ENCODE peak calls at places on chromosomes 6 and 20, in ten cellular contexts. One of them, this sample, is unnamed.
A peak's percentile ranks its signal among the peaks of the same experiment; 100 is the strongest.

GRCh38 chr20:24588047-24588635 is 118.7 kb downstream of the SYNDIG1 start:
- DNase-seq in MM.1S: no peak
- DNase-seq in AG04450: no peak
- DNase-seq in lower lobe of right lung: no peak
- DNase-seq in RWPE1: no peak
- DNase-seq in neural progenitor cell: no peak
- DNase-seq in heart right ventricle: no peak
- DNase-seq in neuronal stem cell: no peak
- DNase-seq in fibroblast of lung: no peak
- DNase-seq in CD8-positive, alpha-beta memory T cell: no peak
- DNase-seq in this sample: no peak

GRCh38 chr6:7917729-7918128 is 7.1 kb upstream of the TXNDC5 start:
- DNase-seq in MM.1S: no peak
- DNase-seq in AG04450: no peak
- DNase-seq in lower lobe of right lung: no peak
- DNase-seq in RWPE1: no peak
- DNase-seq in neural progenitor cell: no peak
- DNase-seq in heart right ventricle: no peak
- DNase-seq in neuronal stem cell: no peak
- DNase-seq in fibroblast of lung: no peak
- DNase-seq in CD8-positive, alpha-beta memory T cell: no peak
- DNase-seq in this sample: no peak

GRCh38 chr6:135830971-135831370 is 20.5 kb upstream of the PDE7B start:
- DNase-seq in MM.1S: no peak
- DNase-seq in AG04450: no peak
- DNase-seq in lower lobe of right lung: no peak
- DNase-seq in RWPE1: no peak
- DNase-seq in neural progenitor cell: no peak
- DNase-seq in heart right ventricle: no peak
- DNase-seq in neuronal stem cell: no peak
- DNase-seq in fibroblast of lung: peak; percentile 86
- DNase-seq in CD8-positive, alpha-beta memory T cell: no peak
- DNase-seq in this sample: no peak

GRCh38 chr6:104958720-104959452 is 2.0 kb downstream of the LIN28B start:
- DNase-seq in MM.1S: no peak
- DNase-seq in AG04450: no peak
- DNase-seq in lower lobe of right lung: no peak
- DNase-seq in RWPE1: no peak
- DNase-seq in neural progenitor cell: peak; percentile 25
- DNase-seq in heart right ventricle: no peak
- DNase-seq in neuronal stem cell: no peak
- DNase-seq in fibroblast of lung: no peak
- DNase-seq in CD8-positive, alpha-beta memory T cell: no peak
- DNase-seq in this sample: no peak

GRCh38 chr6:42819803-42820508 is 38.1 kb downstream of the BICRAL start:
- DNase-seq in MM.1S: no peak
- DNase-seq in AG04450: no peak
- DNase-seq in lower lobe of right lung: no peak
- DNase-seq in RWPE1: no peak
- DNase-seq in neural progenitor cell: peak; percentile 15
- DNase-seq in heart right ventricle: no peak
- DNase-seq in neuronal stem cell: no peak
- DNase-seq in fibroblast of lung: peak; percentile 23
- DNase-seq in CD8-positive, alpha-beta memory T cell: peak; percentile 48
- DNase-seq in this sample: no peak

GRCh38 chr6:12351672-12352071 is 61.5 kb downstream of the EDN1 start:
- DNase-seq in MM.1S: no peak
- DNase-seq in AG04450: no peak
- DNase-seq in lower lobe of right lung: no peak
- DNase-seq in RWPE1: no peak
- DNase-seq in neural progenitor cell: no peak
- DNase-seq in heart right ventricle: no peak
- DNase-seq in neuronal stem cell: no peak
- DNase-seq in fibroblast of lung: no peak
- DNase-seq in CD8-positive, alpha-beta memory T cell: no peak
- DNase-seq in this sample: no peak

GRCh38 chr20:62811720-62812119 is 5.1 kb upstream of the COL9A3 start:
- DNase-seq in MM.1S: no peak
- DNase-seq in AG04450: no peak
- DNase-seq in lower lobe of right lung: no peak
- DNase-seq in RWPE1: no peak
- DNase-seq in neural progenitor cell: no peak
- DNase-seq in heart right ventricle: no peak
- DNase-seq in neuronal stem cell: no peak
- DNase-seq in fibroblast of lung: no peak
- DNase-seq in CD8-positive, alpha-beta memory T cell: no peak
- DNase-seq in this sample: no peak

GRCh38 chr6:112086744-112087135 is 542 bp downstream of the TUBE1 start:
- DNase-seq in MM.1S: peak; percentile 24
- DNase-seq in AG04450: no peak
- DNase-seq in lower lobe of right lung: no peak
- DNase-seq in RWPE1: peak; percentile 72
- DNase-seq in neural progenitor cell: peak; percentile 64
- DNase-seq in heart right ventricle: no peak
- DNase-seq in neuronal stem cell: no peak
- DNase-seq in fibroblast of lung: peak; percentile 68
- DNase-seq in CD8-positive, alpha-beta memory T cell: no peak
- DNase-seq in this sample: peak; percentile 16

GRCh38 chr6:75458895-75459294 is 34.7 kb downstream of the FILIP1 start:
- DNase-seq in MM.1S: no peak
- DNase-seq in AG04450: no peak
- DNase-seq in lower lobe of right lung: no peak
- DNase-seq in RWPE1: no peak
- DNase-seq in neural progenitor cell: no peak
- DNase-seq in heart right ventricle: no peak
- DNase-seq in neuronal stem cell: no peak
- DNase-seq in fibroblast of lung: peak; percentile 90
- DNase-seq in CD8-positive, alpha-beta memory T cell: no peak
- DNase-seq in this sample: peak; percentile 51

GRCh38 chr6:5135783-5136376 is 50.7 kb downstream of the PPP1R3G start:
- DNase-seq in MM.1S: peak; percentile 28
- DNase-seq in AG04450: no peak
- DNase-seq in lower lobe of right lung: no peak
- DNase-seq in RWPE1: no peak
- DNase-seq in neural progenitor cell: peak; percentile 54
- DNase-seq in heart right ventricle: no peak
- DNase-seq in neuronal stem cell: no peak
- DNase-seq in fibroblast of lung: peak; percentile 28
- DNase-seq in CD8-positive, alpha-beta memory T cell: peak; percentile 56
- DNase-seq in this sample: peak; percentile 35

GRCh38 chr6:38339914-38340313 is 299.8 kb downstream of the BTBD9 start:
- DNase-seq in MM.1S: no peak
- DNase-seq in AG04450: no peak
- DNase-seq in lower lobe of right lung: no peak
- DNase-seq in RWPE1: no peak
- DNase-seq in neural progenitor cell: no peak
- DNase-seq in heart right ventricle: no peak
- DNase-seq in neuronal stem cell: no peak
- DNase-seq in fibroblast of lung: no peak
- DNase-seq in CD8-positive, alpha-beta memory T cell: no peak
- DNase-seq in this sample: no peak

GRCh38 chr20:1688886-1689538 is 31.4 kb upstream of the SIRPG start:
- DNase-seq in MM.1S: no peak
- DNase-seq in AG04450: no peak
- DNase-seq in lower lobe of right lung: no peak
- DNase-seq in RWPE1: no peak
- DNase-seq in neural progenitor cell: no peak
- DNase-seq in heart right ventricle: no peak
- DNase-seq in neuronal stem cell: no peak
- DNase-seq in fibroblast of lung: no peak
- DNase-seq in CD8-positive, alpha-beta memory T cell: no peak
- DNase-seq in this sample: no peak

GRCh38 chr6:9511157-9511556 is 903.7 kb downstream of the TFAP2A start:
- DNase-seq in MM.1S: no peak
- DNase-seq in AG04450: no peak
- DNase-seq in lower lobe of right lung: no peak
- DNase-seq in RWPE1: no peak
- DNase-seq in neural progenitor cell: no peak
- DNase-seq in heart right ventricle: no peak
- DNase-seq in neuronal stem cell: no peak
- DNase-seq in fibroblast of lung: no peak
- DNase-seq in CD8-positive, alpha-beta memory T cell: no peak
- DNase-seq in this sample: no peak
- H3K27ac ChIP-seq in MM.1S: no peak overlapping the region
- H3K27ac ChIP-seq in AG04450: no peak overlapping the region
- H3K27ac ChIP-seq in lower lobe of right lung: no peak overlapping the region
- H3K27ac ChIP-seq in RWPE1: no peak overlapping the region
- H3K27ac ChIP-seq in neural progenitor cell: no peak overlapping the region
- H3K27ac ChIP-seq in heart right ventricle: no peak overlapping the region
- H3K27ac ChIP-seq in neuronal stem cell: no peak overlapping the region
- H3K27ac ChIP-seq in fibroblast of lung: no peak overlapping the region
- H3K27ac ChIP-seq in CD8-positive, alpha-beta memory T cell: no peak overlapping the region
- H3K27ac ChIP-seq in this sample: no peak overlapping the region

GRCh38 chr6:33161354-33162320 is 30.6 kb downstream of the COL11A2 start:
- DNase-seq in MM.1S: peak; percentile 65
- DNase-seq in AG04450: no peak
- DNase-seq in lower lobe of right lung: peak; percentile 90
- DNase-seq in RWPE1: peak; percentile 76
- DNase-seq in neural progenitor cell: peak; percentile 80
- DNase-seq in heart right ventricle: peak; percentile 77
- DNase-seq in neuronal stem cell: peak; percentile 70
- DNase-seq in fibroblast of lung: peak; percentile 49
- DNase-seq in CD8-positive, alpha-beta memory T cell: peak; percentile 85
- DNase-seq in this sample: peak; percentile 67
- H3K27ac ChIP-seq in MM.1S: no peak overlapping the region
- H3K27ac ChIP-seq in AG04450: no peak overlapping the region
- H3K27ac ChIP-seq in lower lobe of right lung: peak overlapping the region; percentile 42
- H3K27ac ChIP-seq in RWPE1: peak overlapping the region; percentile 86
- H3K27ac ChIP-seq in neural progenitor cell: no peak overlapping the region
- H3K27ac ChIP-seq in heart right ventricle: peak overlapping the region; percentile 55
- H3K27ac ChIP-seq in neuronal stem cell: no peak overlapping the region
- H3K27ac ChIP-seq in fibroblast of lung: peak overlapping the region; percentile 48
- H3K27ac ChIP-seq in CD8-positive, alpha-beta memory T cell: no peak overlapping the region
- H3K27ac ChIP-seq in this sample: peak overlapping the region; percentile 78

DNA sequence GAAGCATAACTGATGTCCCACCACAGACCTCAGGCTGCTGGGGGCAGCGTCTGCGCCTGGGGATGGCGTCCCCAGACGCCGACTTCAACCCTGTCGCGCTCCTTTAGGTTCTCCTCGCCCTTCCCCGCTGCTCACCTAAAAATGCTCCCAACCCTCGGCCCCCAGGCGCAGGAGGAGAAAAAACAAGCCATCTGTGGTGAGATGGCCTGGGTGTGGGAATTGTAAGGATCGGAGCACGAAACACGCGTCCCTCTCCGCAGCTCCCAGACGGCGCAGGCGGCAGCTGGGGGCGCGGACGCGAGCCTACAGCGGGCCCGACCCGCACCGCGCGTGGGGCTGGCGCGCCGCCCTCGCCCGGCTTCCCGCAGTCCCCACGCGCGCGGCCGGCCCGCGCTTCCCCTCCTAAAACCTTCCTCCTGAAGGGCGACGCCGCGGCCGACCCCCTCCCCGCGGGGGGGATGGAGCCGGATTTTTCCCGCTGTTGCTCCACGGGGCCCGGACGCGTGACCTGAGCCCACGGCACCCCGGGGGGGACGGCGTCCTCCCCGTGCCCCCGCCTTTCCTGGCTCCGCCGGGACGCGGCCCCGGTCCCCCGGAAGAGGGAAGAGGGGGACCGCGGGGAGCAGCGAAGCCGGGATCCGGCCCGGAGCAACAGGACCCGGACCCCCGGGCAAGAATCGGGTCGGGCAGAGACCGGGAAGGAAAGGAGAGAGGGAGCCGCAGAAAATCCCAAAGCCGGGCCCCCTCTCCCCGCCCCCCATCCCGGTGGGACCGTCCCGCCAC is 609 bp downstream of the EPB41L2 start:
- DNase-seq in MM.1S: peak; percentile 7
- DNase-seq in AG04450: no peak
- DNase-seq in lower lobe of right lung: peak; percentile 51
- DNase-seq in RWPE1: peak; percentile 19
- DNase-seq in neural progenitor cell: peak; percentile 46
- DNase-seq in heart right ventricle: peak; percentile 40
- DNase-seq in neuronal stem cell: peak; percentile 18
- DNase-seq in fibroblast of lung: no peak
- DNase-seq in CD8-positive, alpha-beta memory T cell: peak; percentile 50
- DNase-seq in this sample: no peak
- H3K27ac ChIP-seq in MM.1S: no peak overlapping the region
- H3K27ac ChIP-seq in AG04450: peak overlapping the region; percentile 67
- H3K27ac ChIP-seq in lower lobe of right lung: peak overlapping the region; percentile 80
- H3K27ac ChIP-seq in RWPE1: peak overlapping the region; percentile 89
- H3K27ac ChIP-seq in neural progenitor cell: peak overlapping the region; percentile 78
- H3K27ac ChIP-seq in heart right ventricle: peak overlapping the region; percentile 89
- H3K27ac ChIP-seq in neuronal stem cell: peak overlapping the region; percentile 83
- H3K27ac ChIP-seq in fibroblast of lung: peak overlapping the region; percentile 71
- H3K27ac ChIP-seq in CD8-positive, alpha-beta memory T cell: peak overlapping the region; percentile 12
- H3K27ac ChIP-seq in this sample: peak overlapping the region; percentile 93

GRCh38 chr6:46130665-46131064 is 876 bp downstream of the ENPP4 start:
- DNase-seq in MM.1S: no peak
- DNase-seq in AG04450: no peak
- DNase-seq in lower lobe of right lung: no peak
- DNase-seq in RWPE1: no peak
- DNase-seq in neural progenitor cell: no peak
- DNase-seq in heart right ventricle: no peak
- DNase-seq in neuronal stem cell: no peak
- DNase-seq in fibroblast of lung: no peak
- DNase-seq in CD8-positive, alpha-beta memory T cell: no peak
- DNase-seq in this sample: peak; percentile 21
- H3K27ac ChIP-seq in MM.1S: no peak overlapping the region
- H3K27ac ChIP-seq in AG04450: no peak overlapping the region
- H3K27ac ChIP-seq in lower lobe of right lung: peak overlapping the region; percentile 91
- H3K27ac ChIP-seq in RWPE1: no peak overlapping the region
- H3K27ac ChIP-seq in neural progenitor cell: no peak overlapping the region
- H3K27ac ChIP-seq in heart right ventricle: peak overlapping the region; percentile 76
- H3K27ac ChIP-seq in neuronal stem cell: no peak overlapping the region
- H3K27ac ChIP-seq in fibroblast of lung: no peak overlapping the region
- H3K27ac ChIP-seq in CD8-positive, alpha-beta memory T cell: peak overlapping the region; percentile 81
- H3K27ac ChIP-seq in this sample: peak overlapping the region; percentile 86